ENCODE peak calls at places on chromosome X, in nine cellular contexts. One of them, this sample, is unnamed.

GRCh38 chrX:129529685-129530281 is 6.5 kb upstream of the SMARCA1 start:
- DNase-seq in Calu3: no peak
- DNase-seq in heart right ventricle: no peak
- DNase-seq in A549: no peak
- DNase-seq in Peyer's patch: no peak
- DNase-seq in bronchial epithelial cell: peak; percentile 55
- DNase-seq in colonic mucosa: no peak
- DNase-seq in GM20000: no peak
- DNase-seq in AG04450: no peak
- DNase-seq in this sample: no peak

GRCh38 chrX:108306086-108306485 is 132.1 kb downstream of the COL4A6 start:
- DNase-seq in A549: no peak
- DNase-seq in colonic mucosa: no peak
- DNase-seq in heart right ventricle: no peak
- DNase-seq in Peyer's patch: no peak
- DNase-seq in bronchial epithelial cell: no peak
- DNase-seq in AG04450: no peak
- DNase-seq in GM20000: no peak
- DNase-seq in Calu3: no peak
- DNase-seq in this sample: no peak

GRCh38 chrX:132270699-132271098 is 51.5 kb upstream of the RAP2C start:
- DNase-seq in AG04450: peak; percentile 24
- DNase-seq in GM20000: no peak
- DNase-seq in Peyer's patch: no peak
- DNase-seq in heart right ventricle: peak; percentile 43
- DNase-seq in Calu3: no peak
- DNase-seq in colonic mucosa: no peak
- DNase-seq in bronchial epithelial cell: peak; percentile 88
- DNase-seq in A549: no peak
- DNase-seq in this sample: no peak

GRCh38 chrX:47643926-47644325 is 6.4 kb downstream of the ELK1 start:
- DNase-seq in GM20000: no peak
- DNase-seq in heart right ventricle: no peak
- DNase-seq in A549: peak; percentile 26
- DNase-seq in AG04450: no peak
- DNase-seq in Calu3: no peak
- DNase-seq in Peyer's patch: no peak
- DNase-seq in colonic mucosa: no peak
- DNase-seq in bronchial epithelial cell: no peak
- DNase-seq in this sample: no peak

GRCh38 chrX:150018931-150019331 is 80.6 kb upstream of the EOLA2 start:
- DNase-seq in heart right ventricle: no peak
- DNase-seq in Peyer's patch: no peak
- DNase-seq in AG04450: peak; percentile 67
- DNase-seq in GM20000: no peak
- DNase-seq in A549: no peak
- DNase-seq in colonic mucosa: no peak
- DNase-seq in Calu3: no peak
- DNase-seq in bronchial epithelial cell: no peak
- DNase-seq in this sample: no peak

GRCh38 chrX:7242613-7243012 is 94.7 kb upstream of the PUDP start:
- DNase-seq in Calu3: no peak
- DNase-seq in A549: no peak
- DNase-seq in bronchial epithelial cell: no peak
- DNase-seq in AG04450: no peak
- DNase-seq in Peyer's patch: no peak
- DNase-seq in colonic mucosa: no peak
- DNase-seq in heart right ventricle: no peak
- DNase-seq in GM20000: peak; percentile 45
- DNase-seq in this sample: peak; percentile 74

GRCh38 chrX:154094833-154095232 is 2.7 kb downstream of the MECP2 start:
- DNase-seq in A549: no peak
- DNase-seq in heart right ventricle: no peak
- DNase-seq in AG04450: no peak
- DNase-seq in bronchial epithelial cell: no peak
- DNase-seq in Peyer's patch: no peak
- DNase-seq in colonic mucosa: no peak
- DNase-seq in GM20000: no peak
- DNase-seq in Calu3: no peak
- DNase-seq in this sample: no peak

GRCh38 chrX:115147220-115147619 is 42.0 kb upstream of the RBMXL3 start:
- DNase-seq in Peyer's patch: no peak
- DNase-seq in GM20000: no peak
- DNase-seq in colonic mucosa: no peak
- DNase-seq in AG04450: no peak
- DNase-seq in heart right ventricle: no peak
- DNase-seq in bronchial epithelial cell: peak; percentile 39
- DNase-seq in A549: peak; percentile 16
- DNase-seq in Calu3: no peak
- DNase-seq in this sample: peak; percentile 7

GRCh38 chrX:84974803-84975202 is 28.9 kb upstream of the APOOL start:
- DNase-seq in heart right ventricle: no peak
- DNase-seq in colonic mucosa: no peak
- DNase-seq in Peyer's patch: no peak
- DNase-seq in A549: no peak
- DNase-seq in bronchial epithelial cell: no peak
- DNase-seq in Calu3: no peak
- DNase-seq in AG04450: no peak
- DNase-seq in GM20000: no peak
- DNase-seq in this sample: no peak

GRCh38 chrX:56764975-56765791 is 36.1 kb downstream of the NBDY start:
- DNase-seq in colonic mucosa: no peak
- DNase-seq in AG04450: no peak
- DNase-seq in heart right ventricle: no peak
- DNase-seq in bronchial epithelial cell: no peak
- DNase-seq in GM20000: peak; percentile 63
- DNase-seq in A549: no peak
- DNase-seq in Peyer's patch: peak; percentile 40
- DNase-seq in Calu3: no peak
- DNase-seq in this sample: peak; percentile 69

GRCh38 chrX:133235830-133236229 is 17.7 kb upstream of the TFDP3 start:
- DNase-seq in heart right ventricle: no peak
- DNase-seq in bronchial epithelial cell: no peak
- DNase-seq in Calu3: no peak
- DNase-seq in AG04450: no peak
- DNase-seq in A549: no peak
- DNase-seq in Peyer's patch: no peak
- DNase-seq in colonic mucosa: no peak
- DNase-seq in GM20000: no peak
- DNase-seq in this sample: no peak

GRCh38 chrX:139332441-139332840 is 198.1 kb upstream of the F9 start:
- DNase-seq in Peyer's patch: no peak
- DNase-seq in heart right ventricle: no peak
- DNase-seq in bronchial epithelial cell: peak; percentile 80
- DNase-seq in AG04450: no peak
- DNase-seq in Calu3: no peak
- DNase-seq in GM20000: no peak
- DNase-seq in colonic mucosa: no peak
- DNase-seq in A549: no peak
- DNase-seq in this sample: no peak

GRCh38 chrX:252421-253291 is 28.5 kb upstream of the PLCXD1 start:
- DNase-seq in GM20000: no peak
- DNase-seq in colonic mucosa: no peak
- DNase-seq in Peyer's patch: no peak
- DNase-seq in Calu3: no peak
- DNase-seq in AG04450: no peak
- DNase-seq in bronchial epithelial cell: no peak
- DNase-seq in A549: peak; percentile 1
- DNase-seq in heart right ventricle: no peak
- DNase-seq in this sample: no peak

GRCh38 chrX:53900623-53901022 is 143.7 kb downstream of the PHF8 start:
- DNase-seq in colonic mucosa: no peak
- DNase-seq in Calu3: no peak
- DNase-seq in heart right ventricle: no peak
- DNase-seq in bronchial epithelial cell: no peak
- DNase-seq in GM20000: no peak
- DNase-seq in A549: no peak
- DNase-seq in AG04450: no peak
- DNase-seq in Peyer's patch: no peak
- DNase-seq in this sample: no peak

GRCh38 chrX:129524250-129524850 is 1.1 kb upstream of the SMARCA1 start:
- DNase-seq in heart right ventricle: no peak
- DNase-seq in Peyer's patch: no peak
- DNase-seq in GM20000: no peak
- DNase-seq in AG04450: no peak
- DNase-seq in Calu3: no peak
- DNase-seq in bronchial epithelial cell: no peak
- DNase-seq in A549: no peak
- DNase-seq in colonic mucosa: no peak
- DNase-seq in this sample: no peak

GRCh38 chrX:19194285-19195242 is 72.3 kb upstream of the ADGRG2 start:
- DNase-seq in colonic mucosa: no peak
- DNase-seq in A549: no peak
- DNase-seq in Peyer's patch: no peak
- DNase-seq in Calu3: peak; percentile 6
- DNase-seq in GM20000: no peak
- DNase-seq in heart right ventricle: no peak
- DNase-seq in bronchial epithelial cell: no peak
- DNase-seq in AG04450: no peak
- DNase-seq in this sample: no peak

GRCh38 chrX:12463873-12464272 is 325.6 kb downstream of the FRMPD4 start:
- DNase-seq in GM20000: no peak
- DNase-seq in Calu3: no peak
- DNase-seq in A549: no peak
- DNase-seq in bronchial epithelial cell: no peak
- DNase-seq in colonic mucosa: no peak
- DNase-seq in AG04450: no peak
- DNase-seq in Peyer's patch: no peak
- DNase-seq in heart right ventricle: no peak
- DNase-seq in this sample: no peak

GRCh38 chrX:13000311-13000811 is 25.5 kb downstream of the TMSB4X start:
- DNase-seq in colonic mucosa: no peak
- DNase-seq in A549: no peak
- DNase-seq in heart right ventricle: no peak
- DNase-seq in AG04450: no peak
- DNase-seq in Peyer's patch: no peak
- DNase-seq in GM20000: no peak
- DNase-seq in Calu3: no peak
- DNase-seq in bronchial epithelial cell: no peak
- DNase-seq in this sample: no peak

DNA sequence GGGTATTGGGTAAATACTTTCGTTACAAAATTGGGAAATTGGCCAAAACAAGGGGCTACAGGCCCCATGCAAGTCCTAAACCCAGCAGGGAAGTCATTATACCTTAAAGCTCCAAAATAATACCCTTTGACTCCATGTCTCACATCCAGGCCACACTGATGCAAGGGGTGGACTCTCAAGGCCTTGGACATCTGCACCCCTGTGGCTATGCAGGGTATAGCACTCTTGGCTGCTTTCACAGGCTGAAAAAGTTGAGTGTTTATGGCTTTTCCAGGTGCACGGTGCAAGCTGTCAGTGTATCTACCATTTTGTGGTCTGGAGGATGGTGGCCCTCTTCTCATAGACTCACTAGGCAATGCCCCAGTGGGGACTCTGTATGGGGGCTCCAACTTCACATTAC is 326.5 kb downstream of the TEX13C start:
- DNase-seq in AG04450: no peak
- DNase-seq in A549: peak; percentile 6
- DNase-seq in Calu3: no peak
- DNase-seq in Peyer's patch: no peak
- DNase-seq in bronchial epithelial cell: no peak
- DNase-seq in colonic mucosa: no peak
- DNase-seq in GM20000: no peak
- DNase-seq in heart right ventricle: no peak
- DNase-seq in this sample: no peak
- TF ChIP-seq CTCF in AG04450: no peak
- TF ChIP-seq CTCF in A549: no peak
- TF ChIP-seq CTCF in Calu3: no peak
- TF ChIP-seq CTCF in Peyer's patch: no peak
- TF ChIP-seq CTCF in bronchial epithelial cell: peak; percentile 19
- TF ChIP-seq CTCF in colonic mucosa: no peak
- TF ChIP-seq CTCF in GM20000: no peak
- TF ChIP-seq CTCF in heart right ventricle: no peak
- TF ChIP-seq CTCF in this sample: peak; percentile 43

DNA sequence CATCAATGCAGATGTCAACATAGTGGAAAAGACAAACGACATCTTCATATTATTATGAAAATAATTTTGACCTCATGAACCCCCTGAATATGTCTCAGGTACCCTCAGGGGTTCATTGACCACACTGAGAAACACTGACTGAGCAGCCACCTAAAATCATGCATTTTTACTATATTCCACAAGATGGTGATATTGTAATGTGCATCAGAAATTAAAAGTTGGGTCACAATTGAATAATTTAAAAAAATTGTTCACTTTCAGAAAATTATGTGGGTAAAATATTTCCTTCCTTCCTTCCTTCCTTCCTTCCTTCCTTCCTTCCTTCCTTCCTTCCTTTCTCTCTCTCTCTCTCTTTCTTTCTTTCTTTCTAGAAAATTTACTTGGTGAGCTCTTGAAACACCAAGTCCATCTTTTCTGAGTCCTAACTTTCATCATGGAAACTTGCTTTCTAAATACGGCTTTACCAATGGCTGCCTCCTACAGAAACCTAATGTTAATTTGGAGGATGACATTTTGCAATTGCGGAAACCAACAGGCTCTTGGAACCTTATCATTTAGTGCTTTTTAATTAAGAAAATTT is 103.6 kb downstream of the RTL3 start:
- DNase-seq in colonic mucosa: no peak
- DNase-seq in GM20000: peak; percentile 2
- DNase-seq in A549: no peak
- DNase-seq in bronchial epithelial cell: no peak
- DNase-seq in Peyer's patch: no peak
- DNase-seq in Calu3: no peak
- DNase-seq in heart right ventricle: no peak
- DNase-seq in AG04450: no peak
- DNase-seq in this sample: peak; percentile 8
- TF ChIP-seq CTCF in colonic mucosa: no peak
- TF ChIP-seq CTCF in GM20000: no peak
- TF ChIP-seq CTCF in A549: peak; percentile 53
- TF ChIP-seq CTCF in bronchial epithelial cell: peak; percentile 8
- TF ChIP-seq CTCF in Peyer's patch: no peak
- TF ChIP-seq CTCF in Calu3: no peak
- TF ChIP-seq CTCF in heart right ventricle: peak; percentile 54
- TF ChIP-seq CTCF in AG04450: peak; percentile 44
- TF ChIP-seq CTCF in this sample: peak; percentile 55

DNA sequence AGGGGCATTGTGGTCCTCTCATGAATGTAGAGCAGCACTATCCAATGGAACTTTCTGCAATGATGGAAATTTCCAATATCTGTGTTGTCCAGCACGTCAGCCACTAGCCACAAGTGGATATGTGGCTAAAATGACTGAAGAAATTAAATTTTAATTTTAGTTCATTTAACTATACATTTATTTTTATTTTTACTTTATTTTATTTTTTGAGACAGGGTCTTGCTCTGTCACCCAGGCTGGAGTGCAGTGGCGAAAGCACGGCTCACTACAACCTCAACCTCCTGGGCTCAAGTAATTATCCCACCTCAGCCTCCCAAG is 13.3 kb upstream of the RBBP7 start:
- DNase-seq in AG04450: no peak
- DNase-seq in bronchial epithelial cell: no peak
- DNase-seq in A549: no peak
- DNase-seq in Peyer's patch: no peak
- DNase-seq in heart right ventricle: no peak
- DNase-seq in GM20000: no peak
- DNase-seq in Calu3: no peak
- DNase-seq in colonic mucosa: no peak
- DNase-seq in this sample: no peak
- TF ChIP-seq CTCF in AG04450: no peak
- TF ChIP-seq CTCF in bronchial epithelial cell: no peak
- TF ChIP-seq CTCF in A549: no peak
- TF ChIP-seq CTCF in Peyer's patch: no peak
- TF ChIP-seq CTCF in heart right ventricle: no peak
- TF ChIP-seq CTCF in GM20000: no peak
- TF ChIP-seq CTCF in Calu3: no peak
- TF ChIP-seq CTCF in colonic mucosa: no peak
- TF ChIP-seq CTCF in this sample: no peak

GRCh38 chrX:4263005-4263404 is 549.6 kb upstream of the PRKX start:
- DNase-seq in Calu3: peak; percentile 15
- DNase-seq in colonic mucosa: no peak
- DNase-seq in GM20000: no peak
- DNase-seq in bronchial epithelial cell: peak; percentile 0
- DNase-seq in heart right ventricle: no peak
- DNase-seq in A549: peak; percentile 3
- DNase-seq in AG04450: no peak
- DNase-seq in Peyer's patch: no peak
- DNase-seq in this sample: no peak
- TF ChIP-seq CTCF in Calu3: no peak
- TF ChIP-seq CTCF in colonic mucosa: peak; percentile 20
- TF ChIP-seq CTCF in GM20000: no peak
- TF ChIP-seq CTCF in bronchial epithelial cell: no peak
- TF ChIP-seq CTCF in heart right ventricle: no peak
- TF ChIP-seq CTCF in A549: no peak
- TF ChIP-seq CTCF in AG04450: no peak
- TF ChIP-seq CTCF in Peyer's patch: no peak
- TF ChIP-seq CTCF in this sample: peak; percentile 21